ENCODE peak calls at places on chromosomes 1 and 21, in six cellular contexts. P, B, H, W, O and S are unnamed samples.

GRCh38 chr1:75992312-75992711 is 60.1 kb upstream of the ASB17 start:
- DNase-seq in B (no peak), H (no peak), P (no peak), W (no peak), O (no peak), S (no peak)

GRCh38 chr1:61300899-61301298 is 218.5 kb downstream of the NFIA start:
- DNase-seq in H (no peak), B (no peak), O (no peak), W (no peak), P (no peak), S (no peak)

GRCh38 chr21:20822559-20823133 is 175.6 kb upstream of the NCAM2 start:
- DNase-seq in H (no peak), W (no peak), P (no peak), O (no peak), B (no peak), S (no peak)

GRCh38 chr1:162476620-162477019 is 21.0 kb upstream of the UHMK1 start:
- DNase-seq in W (no peak), O (no peak), H (no peak), P (no peak), B (no peak), S (no peak)

GRCh38 chr1:208245185-208245705 is 1.1 kb upstream of the PLXNA2 start:
- DNase-seq in P (peak), H (peak), O (peak), W (peak), B (peak), S (peak)

GRCh38 chr1:155176544-155177071 is 3.0 kb downstream of the TRIM46 start:
- DNase-seq in B (peak), O (peak), P (peak), W (peak), H (peak), S (peak)

GRCh38 chr1:7583291-7584096 is 187.6 kb upstream of the VAMP3 start:
- DNase-seq in H (no peak), O (no peak), W (no peak), P (no peak), B (no peak), S (no peak)

GRCh38 chr1:156586892-156587477 is 4.6 kb upstream of the NAXE start:
- DNase-seq in W (no peak), P (no peak), B (no peak), H (no peak), O (no peak), S (no peak)

GRCh38 chr1:20400341-20401177 is 85.5 kb downstream of the CAMK2N1 start:
- DNase-seq in W (no peak), O (no peak), H (no peak), P (no peak), B (no peak), S (no peak)

GRCh38 chr1:201504179-201504631 is 2.7 kb downstream of the CSRP1 start:
- DNase-seq in B (no peak), W (no peak), H (no peak), O (no peak), P (no peak), S (no peak)